ENCODE peak calls at places on chromosomes 3 and 15, in eight cellular contexts. H is CD8-positive, alpha-beta memory T cell; W is ovary; J is transverse colon; C is mesendoderm; E is A549; F is effector memory CD4-positive, alpha-beta T cell; P is PC-9. U is an unnamed sample.

GRCh38 chr3:177220136-177220974 is 23.1 kb upstream of the TBL1XR1 start:
- DNase-seq in P (no peak), C (no peak), J (no peak), W (no peak), E (no peak), H (no peak), F (no peak), U (no peak)

GRCh38 chr3:101867521-101867920 is 18.2 kb downstream of the NFKBIZ start:
- DNase-seq in E (no peak), W (no peak), F (no peak), H (no peak), J (no peak), C (no peak), P (no peak), U (no peak)

GRCh38 chr15:70566047-70566835 is 197.1 kb downstream of the UACA start:
- DNase-seq in P (no peak), C (peak; percentile 75), E (no peak), H (no peak), J (no peak), F (no peak), W (no peak), U (no peak)

GRCh38 chr3:101814835-101815234 is 34.5 kb upstream of the NFKBIZ start:
- DNase-seq in E (no peak), J (no peak), C (no peak), F (no peak), H (no peak), P (peak; percentile 35), W (no peak), U (no peak)

GRCh38 chr3:151085227-151085888 is at the start of gene MED12L:
- DNase-seq in J (peak; percentile 71), W (peak; percentile 59), H (peak; percentile 40), C (peak; percentile 91), E (peak; percentile 90), F (peak; percentile 12), P (peak; percentile 42), U (peak; percentile 73)

GRCh38 chr3:377158-377561 is 180.6 kb downstream of the CHL1 start:
- DNase-seq in F (no peak), W (no peak), P (peak; percentile 33), J (no peak), C (peak; percentile 74), H (no peak), E (peak; percentile 4), U (no peak)

GRCh38 chr3:197906850-197907187 is 43.2 kb upstream of the RPL35A start:
- DNase-seq in P (no peak), F (no peak), E (no peak), H (no peak), C (no peak), W (no peak), J (no peak), U (no peak)

GRCh38 chr3:197309528-197310361 is 11.3 kb upstream of the DLG1 start:
- DNase-seq in E (no peak), P (peak; percentile 96), F (no peak), H (no peak), J (no peak), C (no peak), W (no peak), U (peak; percentile 18)

GRCh38 chr3:4720316-4721075 is 227.3 kb downstream of the ITPR1 start:
- DNase-seq in J (peak; percentile 72), W (peak; percentile 93), P (peak; percentile 51), F (peak; percentile 20), H (peak; percentile 21), C (peak; percentile 81), E (peak; percentile 70), U (peak; percentile 91)

GRCh38 chr15:43237842-43238470 is 17.1 kb upstream of the EPB42 start:
- DNase-seq in J (no peak), W (no peak), F (no peak), H (no peak), E (no peak), C (no peak), P (no peak), U (no peak)

GRCh38 chr15:95365615-95366107 is 964.8 kb upstream of the NR2F2 start:
- DNase-seq in H (no peak), E (no peak), C (peak; percentile 32), J (no peak), P (no peak), F (no peak), W (peak; percentile 46), U (no peak)

GRCh38 chr3:28606283-28606682 is 257.7 kb upstream of the AZI2 start:
- DNase-seq in W (no peak), H (no peak), E (no peak), F (no peak), J (no peak), P (no peak), C (no peak), U (no peak)

GRCh38 chr15:59644757-59645156 is 12.6 kb downstream of the GTF2A2 start:
- DNase-seq in C (no peak), H (no peak), J (no peak), W (no peak), P (no peak), F (no peak), E (no peak), U (no peak)

GRCh38 chr15:80530737-80531365 is 126.7 kb downstream of the ARNT2 start:
- DNase-seq in P (no peak), F (no peak), H (no peak), W (no peak), C (no peak), E (no peak), J (no peak), U (no peak)

GRCh38 chr3:106811376-106811775 is 565.9 kb upstream of the CCDC54 start:
- DNase-seq in C (no peak), H (no peak), F (no peak), P (no peak), J (no peak), E (no peak), W (no peak), U (no peak)

GRCh38 chr15:75573001-75573400 is 6.1 kb downstream of the PTPN9 start:
- DNase-seq in F (no peak), P (peak; percentile 56), C (peak; percentile 41), E (no peak), J (no peak), W (no peak), H (no peak), U (no peak)

GRCh38 chr3:100910986-100911385 is 82.2 kb downstream of the ABI3BP start:
- DNase-seq in H (no peak), W (no peak), C (no peak), F (no peak), J (no peak), E (no peak), P (no peak), U (no peak)

GRCh38 chr15:56805466-56806146 is 72.3 kb upstream of the ZNF280D start:
- DNase-seq in E (peak; percentile 67), P (peak; percentile 61), W (peak; percentile 59), J (no peak), C (peak; percentile 88), H (no peak), F (no peak), U (no peak)

GRCh38 chr3:77563012-77563411 is 523.1 kb downstream of the ROBO2 start:
- DNase-seq in J (no peak), H (no peak), F (no peak), P (no peak), E (no peak), W (no peak), C (no peak), U (no peak)

GRCh38 chr3:187243933-187244564 is 46.8 kb downstream of the RTP1 start:
- DNase-seq in E (no peak), C (no peak), H (no peak), J (no peak), W (no peak), F (no peak), P (no peak), U (no peak)

GRCh38 chr15:27598251-27599045 is 500.7 kb downstream of the OCA2 start:
- DNase-seq in F (no peak), E (no peak), J (no peak), H (no peak), C (no peak), W (no peak), P (no peak), U (no peak)

GRCh38 chr15:83207622-83208356 is at the start of gene HDGFL3:
- DNase-seq in J (peak; percentile 45), P (no peak), E (peak; percentile 67), H (no peak), F (no peak), C (peak; percentile 77), W (peak; percentile 80), U (peak; percentile 79)
- H3K4me3 ChIP-seq in J (peak within 1 kb of the TSS; percentile 86), P (no peak within 1 kb of the TSS), E (peak within 1 kb of the TSS; percentile 82), H (no peak within 1 kb of the TSS), F (peak within 1 kb of the TSS; percentile 63), C (peak within 1 kb of the TSS; percentile 93), W (peak within 1 kb of the TSS; percentile 96), U (peak within 1 kb of the TSS; percentile 96)

GRCh38 chr3:38600551-38600950 is 48.9 kb downstream of the SCN5A start:
- DNase-seq in W (no peak), H (no peak), J (no peak), C (peak; percentile 39), F (no peak), P (no peak), E (no peak), U (no peak)
- H3K27ac ChIP-seq in W (no peak overlapping the region), H (no peak overlapping the region), J (no peak overlapping the region), C (no peak overlapping the region), F (no peak overlapping the region), P (no peak overlapping the region), E (no peak overlapping the region), U (no peak overlapping the region)

DNA sequence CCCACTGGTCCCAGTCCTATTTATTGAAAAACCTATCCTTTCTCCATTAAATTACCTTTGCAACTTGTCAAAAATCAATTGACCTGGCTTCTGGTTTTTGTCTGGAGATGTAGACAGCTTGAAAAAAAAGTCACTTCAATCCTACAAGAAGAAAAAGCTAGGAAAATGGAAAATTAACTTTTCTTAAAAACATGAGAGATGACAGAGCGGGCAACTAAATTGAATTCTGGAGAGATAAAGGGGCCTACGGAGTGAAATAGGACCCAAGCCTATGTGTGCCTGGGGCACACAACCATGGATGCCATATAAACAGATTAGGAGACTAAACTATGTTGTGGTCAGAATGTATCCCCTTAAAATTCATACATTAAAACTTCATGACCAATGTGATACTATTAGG is 363.3 kb upstream of the SLCO3A1 start:
- DNase-seq in E (no peak), W (no peak), J (no peak), P (no peak), F (no peak), H (no peak), C (no peak), U (no peak)
- H3K4me3 ChIP-seq in E (no peak overlapping the region), W (no peak overlapping the region), J (no peak overlapping the region), P (no peak overlapping the region), F (no peak overlapping the region), H (no peak overlapping the region), C (no peak overlapping the region), U (no peak overlapping the region)

GRCh38 chr3:27326211-27326948 is 42.8 kb downstream of the NEK10 start:
- DNase-seq in F (no peak), C (no peak), W (peak; percentile 59), E (no peak), H (no peak), J (peak; percentile 25), P (no peak), U (peak; percentile 39)
- H3K27ac ChIP-seq in F (no peak overlapping the region), C (no peak overlapping the region), W (peak overlapping the region; percentile 49), E (peak overlapping the region; percentile 61), H (no peak overlapping the region), J (peak overlapping the region; percentile 68), P (no peak overlapping the region), U (no peak overlapping the region)

GRCh38 chr3:174191380-174191779 is 667.8 kb upstream of the NAALADL2 start:
- DNase-seq in P (no peak), E (no peak), J (no peak), W (no peak), F (no peak), H (no peak), C (no peak), U (no peak)
- H3K4me3 ChIP-seq in P (no peak overlapping the region), E (no peak overlapping the region), J (no peak overlapping the region), W (no peak overlapping the region), F (no peak overlapping the region), H (no peak overlapping the region), C (no peak overlapping the region), U (no peak overlapping the region)

U was measured in testis.